ENCODE peak calls at places on chromosome 11, in eight cellular contexts. O, F, X, Z, P, E, S and M are unnamed samples.

GRCh38 chr11:35274909-35275807 is 136.2 kb downstream of the CD44 start:
- DNase-seq in O (peak; percentile 84), F (peak; percentile 3), X (no peak), Z (no peak), P (peak; percentile 81), E (no peak), S (no peak), M (no peak)

GRCh38 chr11:100823360-100823759 is 136.3 kb downstream of the ARHGAP42 start:
- DNase-seq in O (no peak), F (no peak), X (no peak), Z (no peak), P (no peak), E (no peak), S (peak; percentile 56), M (no peak)

GRCh38 chr11:120400564-120401364 is 64.6 kb downstream of the ARHGEF12 start:
- DNase-seq in O (peak; percentile 97), F (no peak), X (no peak), Z (peak; percentile 97), P (peak; percentile 66), E (no peak), S (peak; percentile 95), M (no peak)

GRCh38 chr11:67384851-67385366 is 6.9 kb upstream of the RAD9A start:
- DNase-seq in O (peak; percentile 70), F (no peak), X (peak; percentile 85), Z (peak; percentile 24), P (no peak), E (no peak), S (no peak), M (no peak)

GRCh38 chr11:15055620-15056356 is 17.6 kb upstream of the CALCB start:
- DNase-seq in O (no peak), F (no peak), X (no peak), Z (no peak), P (no peak), E (no peak), S (no peak), M (no peak)

GRCh38 chr11:103870821-103871309 is 165.6 kb upstream of the DDI1 start:
- DNase-seq in O (no peak), F (no peak), X (peak; percentile 73), Z (no peak), P (no peak), E (no peak), S (no peak), M (no peak)

GRCh38 chr11:122746050-122746478 is 90.5 kb downstream of the UBASH3B start:
- DNase-seq in O (no peak), F (no peak), X (no peak), Z (no peak), P (no peak), E (no peak), S (no peak), M (no peak)

GRCh38 chr11:33059331-33060007 is 20.1 kb downstream of the TCP11L1 start:
- DNase-seq in O (peak; percentile 21), F (no peak), X (no peak), Z (no peak), P (no peak), E (no peak), S (no peak), M (no peak)

GRCh38 chr11:119474682-119475596 is 52.0 kb upstream of the THY1 start:
- DNase-seq in O (peak; percentile 86), F (peak; percentile 86), X (peak; percentile 84), Z (peak; percentile 71), P (peak; percentile 13), E (peak; percentile 84), S (no peak), M (no peak)

GRCh38 chr11:38019072-38019775 is 1421.2 kb upstream of the RAG2 start:
- DNase-seq in O (peak; percentile 87), F (peak; percentile 4), X (peak; percentile 43), Z (no peak), P (no peak), E (peak; percentile 63), S (no peak), M (no peak)
- TF ChIP-seq CTCF in O (peak; percentile 41), F (peak; percentile 28), X (no peak), Z (peak; percentile 27), P (peak; percentile 19), E (peak; percentile 59), S (no peak), M (no peak)

GRCh38 chr11:62621567-62622470 is at the start of gene B3GAT3:
- DNase-seq in O (peak; percentile 99), F (peak; percentile 99), X (peak; percentile 100), Z (peak; percentile 96), P (peak; percentile 99), E (peak; percentile 99), S (peak; percentile 91), M (peak; percentile 98)
- TF ChIP-seq CTCF in O (no peak), F (peak; percentile 15), X (peak; percentile 14), Z (peak; percentile 18), P (no peak), E (no peak), S (peak; percentile 6), M (peak; percentile 47)

GRCh38 chr11:47257518-47258316 is at the start of gene NR1H3:
- DNase-seq in O (peak; percentile 54), F (peak; percentile 79), X (peak; percentile 94), Z (peak; percentile 40), P (no peak), E (peak; percentile 92), S (no peak), M (no peak)
- TF ChIP-seq CTCF in O (peak; percentile 48), F (peak; percentile 55), X (peak; percentile 36), Z (peak; percentile 88), P (no peak), E (peak; percentile 62), S (peak; percentile 76), M (peak; percentile 75)

GRCh38 chr11:106231591-106231990 is 154.1 kb downstream of the AASDHPPT start:
- DNase-seq in O (peak; percentile 50), F (peak; percentile 18), X (no peak), Z (no peak), P (no peak), E (no peak), S (peak; percentile 14), M (no peak)
- TF ChIP-seq CTCF in O (peak; percentile 59), F (peak; percentile 39), X (no peak), Z (peak; percentile 38), P (no peak), E (peak; percentile 13), S (peak; percentile 24), M (peak; percentile 37)

GRCh38 chr11:73931039-73931645 is 19.7 kb upstream of the DNAJB13 start:
- DNase-seq in O (peak; percentile 85), F (peak; percentile 86), X (no peak), Z (peak; percentile 80), P (peak; percentile 59), E (peak; percentile 66), S (peak; percentile 52), M (no peak)
- TF ChIP-seq CTCF in O (peak; percentile 76), F (peak; percentile 65), X (peak; percentile 20), Z (peak; percentile 67), P (peak; percentile 61), E (peak; percentile 76), S (peak; percentile 59), M (peak; percentile 65)

GRCh38 chr11:84780689-84781293 is 846.4 kb downstream of the DLG2 start:
- DNase-seq in O (peak; percentile 74), F (peak; percentile 34), X (no peak), Z (peak; percentile 2), P (peak; percentile 25), E (no peak), S (no peak), M (no peak)
- TF ChIP-seq CTCF in O (peak; percentile 81), F (peak; percentile 71), X (peak; percentile 35), Z (peak; percentile 50), P (peak; percentile 68), E (peak; percentile 66), S (peak; percentile 54), M (peak; percentile 76)

GRCh38 chr11:3049430-3050243 is 7.6 kb downstream of the CARS1 start:
- DNase-seq in O (peak; percentile 86), F (no peak), X (peak; percentile 93), Z (peak; percentile 93), P (peak; percentile 48), E (no peak), S (peak; percentile 92), M (no peak)
- TF ChIP-seq CTCF in O (peak; percentile 39), F (no peak), X (peak; percentile 16), Z (peak; percentile 67), P (peak; percentile 20), E (no peak), S (peak; percentile 64), M (no peak)

GRCh38 chr11:130068986-130069683 is 559 bp upstream of the APLP2 start:
- DNase-seq in O (peak; percentile 97), F (peak; percentile 71), X (peak; percentile 94), Z (peak; percentile 70), P (no peak), E (peak; percentile 63), S (peak; percentile 69), M (no peak)

GRCh38 chr11:130068546-130068985 is 1.1 kb upstream of the APLP2 start:
- DNase-seq in O (no peak), F (peak; percentile 30), X (no peak), Z (no peak), P (no peak), E (no peak), S (no peak), M (no peak)

GRCh38 chr11:130070829-130071205 is 1.1 kb downstream of the APLP2 start:
- DNase-seq in O (peak; percentile 36), F (peak; percentile 69), X (peak; percentile 71), Z (no peak), P (no peak), E (no peak), S (no peak), M (no peak)

GRCh38 chr11:130070109-130070828 is 575 bp downstream of the APLP2 start:
- DNase-seq in O (peak; percentile 57), F (peak; percentile 67), X (peak; percentile 84), Z (no peak), P (no peak), E (peak; percentile 41), S (no peak), M (peak; percentile 73)

DNA sequence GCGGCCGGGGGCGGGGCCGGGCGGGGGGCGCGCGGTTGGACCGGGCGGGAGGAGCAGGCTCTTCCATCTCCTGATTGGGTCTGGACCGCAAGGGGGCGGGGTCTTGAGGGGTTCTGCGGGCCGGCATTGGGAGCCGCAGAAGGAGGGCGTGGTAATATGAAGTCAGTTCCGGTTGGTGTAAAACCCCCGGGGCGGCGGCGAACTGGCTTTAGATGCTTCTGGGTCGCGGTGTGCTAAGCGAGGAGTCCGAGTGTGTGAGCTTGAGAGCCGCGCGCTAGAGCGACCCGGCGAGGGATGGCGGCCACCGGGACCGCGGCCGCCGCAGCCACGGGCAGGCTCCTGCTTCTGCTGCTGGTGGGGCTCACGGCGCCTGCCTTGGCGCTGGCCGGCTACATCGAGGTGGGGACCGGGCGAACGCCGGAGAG is at the start of gene APLP2:
- DNase-seq in O (peak; percentile 99), F (peak; percentile 99), X (peak; percentile 100), Z (peak; percentile 98), P (peak; percentile 93), E (peak; percentile 99), S (peak; percentile 86), M (peak; percentile 98)
- TF ChIP-seq CTCF in O (no peak), F (no peak), X (no peak), Z (no peak), P (no peak), E (no peak), S (no peak), M (no peak)